ENCODE peak calls at places on chromosome 16, in seven cellular contexts. W is lung, H is substantia nigra, V is GM04504, F is Right ventricle myocardium superior, T is ELR, Q is RWPE1. X is an unnamed sample.

GRCh38 chr16:3646348-3646920 is 8.1 kb upstream of the DNASE1 start:
- DNase-seq in W (no peak), H (no peak), V (no peak), F (no peak), T (peak), Q (peak), X (no peak)

GRCh38 chr16:51624083-51624775 is 473.2 kb upstream of the SALL1 start:
- DNase-seq in W (no peak), H (no peak), V (no peak), F (no peak), T (peak), Q (peak), X (no peak)

GRCh38 chr16:22397459-22397858 is 23.0 kb upstream of the CDR2 start:
- DNase-seq in W (peak), H (no peak), V (peak), F (no peak), T (peak), Q (no peak), X (no peak)

GRCh38 chr16:82135844-82136243 is 34.2 kb downstream of the MPHOSPH6 start:
- DNase-seq in W (no peak), H (no peak), V (no peak), F (no peak), T (no peak), Q (no peak), X (no peak)

GRCh38 chr16:63856537-63856936 is 1265.3 kb downstream of the CDH11 start:
- DNase-seq in W (peak), H (no peak), V (no peak), F (no peak), T (no peak), Q (no peak), X (no peak)

GRCh38 chr16:1089822-1090619 is 6.0 kb downstream of the C1QTNF8 start:
- DNase-seq in W (no peak), H (peak), V (no peak), F (peak), T (no peak), Q (peak), X (peak)

GRCh38 chr16:72960101-72960500 is 87.8 kb downstream of the ZFHX3 start:
- DNase-seq in W (no peak), H (no peak), V (no peak), F (no peak), T (no peak), Q (no peak), X (no peak)

GRCh38 chr16:1839554-1839953 is 12.5 kb downstream of the FAHD1 start:
- DNase-seq in W (no peak), H (no peak), V (peak), F (no peak), T (peak), Q (no peak), X (no peak)

GRCh38 chr16:2278272-2278608 is 10.3 kb upstream of the RNPS1 start:
- DNase-seq in W (no peak), H (no peak), V (no peak), F (peak), T (no peak), Q (no peak), X (peak)

GRCh38 chr16:87295661-87296531 is 21.3 kb downstream of the C16orf95 start:
- DNase-seq in W (no peak), H (no peak), V (no peak), F (no peak), T (no peak), Q (no peak), X (no peak)

GRCh38 chr16:72722552-72722951 is 325.4 kb downstream of the ZFHX3 start:
- DNase-seq in W (no peak), H (peak), V (no peak), F (no peak), T (no peak), Q (no peak), X (no peak)

GRCh38 chr16:81582655-81583441 is 138.2 kb downstream of the CMIP start:
- DNase-seq in W (no peak), H (peak), V (no peak), F (no peak), T (no peak), Q (no peak), X (no peak)

GRCh38 chr16:66486773-66487579 is 59.9 kb downstream of the BEAN1 start:
- DNase-seq in W (no peak), H (peak), V (peak), F (peak), T (peak), Q (no peak), X (peak)

GRCh38 chr16:89241187-89242003 is 23.9 kb downstream of the ZNF778 start:
- DNase-seq in W (peak), H (peak), V (peak), F (peak), T (peak), Q (peak), X (peak)

GRCh38 chr16:24478401-24478800 is 61.0 kb upstream of the RBBP6 start:
- DNase-seq in W (no peak), H (no peak), V (no peak), F (no peak), T (no peak), Q (no peak), X (no peak)

GRCh38 chr16:24838554-24839266 is 7.1 kb upstream of the SLC5A11 start:
- DNase-seq in W (no peak), H (peak), V (peak), F (no peak), T (peak), Q (no peak), X (no peak)

GRCh38 chr16:2296662-2297505 is 29.0 kb upstream of the RNPS1 start:
- DNase-seq in W (no peak), H (no peak), V (peak), F (no peak), T (peak), Q (no peak), X (peak)

GRCh38 chr16:90048347-90048722 is 28.8 kb downstream of the PRDM7 start:
- DNase-seq in W (no peak), H (no peak), V (no peak), F (no peak), T (peak), Q (no peak), X (no peak)

GRCh38 chr16:67185003-67185865 is 1.5 kb upstream of the MATCAP1 start:
- DNase-seq in W (peak), H (peak), V (peak), F (peak), T (peak), Q (peak), X (peak)

GRCh38 chr16:12688972-12689850 is 114.5 kb downstream of the CPPED1 start:
- DNase-seq in W (no peak), H (no peak), V (no peak), F (no peak), T (no peak), Q (no peak), X (no peak)

X was measured in RPMI8226.